ENCODE peak calls at places on chromosomes 11 and 22, in ten cellular contexts. One of them, this sample, is unnamed.

GRCh38 chr11:46865340-46865739 is 19.3 kb upstream of the CKAP5 start:
- DNase-seq in neuronal stem cell: no peak
- DNase-seq in psoas muscle: no peak
- DNase-seq in thoracic aorta: no peak
- DNase-seq in colonic mucosa: no peak
- DNase-seq in PC-3: no peak
- DNase-seq in neural progenitor cell: no peak
- DNase-seq in SJSA1: no peak
- DNase-seq in CD8-positive, alpha-beta T cell: no peak
- DNase-seq in aorta: no peak
- DNase-seq in this sample: no peak

GRCh38 chr11:2211113-2211971 is 39.7 kb upstream of the TH start:
- DNase-seq in neuronal stem cell: peak; percentile 51
- DNase-seq in thoracic aorta: no peak
- DNase-seq in psoas muscle: no peak
- DNase-seq in SJSA1: peak; percentile 44
- DNase-seq in aorta: peak; percentile 71
- DNase-seq in colonic mucosa: peak; percentile 78
- DNase-seq in CD8-positive, alpha-beta T cell: no peak
- DNase-seq in PC-3: no peak
- DNase-seq in neural progenitor cell: peak; percentile 91
- DNase-seq in this sample: peak; percentile 34

GRCh38 chr11:42543844-42544243 is 768.0 kb upstream of the API5 start:
- DNase-seq in neural progenitor cell: no peak
- DNase-seq in PC-3: no peak
- DNase-seq in colonic mucosa: no peak
- DNase-seq in SJSA1: no peak
- DNase-seq in thoracic aorta: no peak
- DNase-seq in CD8-positive, alpha-beta T cell: no peak
- DNase-seq in aorta: no peak
- DNase-seq in psoas muscle: no peak
- DNase-seq in neuronal stem cell: no peak
- DNase-seq in this sample: no peak

GRCh38 chr22:30267382-30268302 is 991 bp upstream of the OSM start:
- DNase-seq in thoracic aorta: no peak
- DNase-seq in PC-3: no peak
- DNase-seq in psoas muscle: no peak
- DNase-seq in aorta: no peak
- DNase-seq in neural progenitor cell: no peak
- DNase-seq in CD8-positive, alpha-beta T cell: no peak
- DNase-seq in neuronal stem cell: no peak
- DNase-seq in colonic mucosa: no peak
- DNase-seq in SJSA1: no peak
- DNase-seq in this sample: no peak

GRCh38 chr11:45651156-45651555 is 14.3 kb downstream of the CHST1 start:
- DNase-seq in neural progenitor cell: peak; percentile 0
- DNase-seq in colonic mucosa: no peak
- DNase-seq in CD8-positive, alpha-beta T cell: no peak
- DNase-seq in thoracic aorta: no peak
- DNase-seq in aorta: peak; percentile 44
- DNase-seq in neuronal stem cell: no peak
- DNase-seq in psoas muscle: no peak
- DNase-seq in SJSA1: peak; percentile 40
- DNase-seq in PC-3: no peak
- DNase-seq in this sample: peak; percentile 44

GRCh38 chr11:96215826-96216225 is 127.2 kb downstream of the MAML2 start:
- DNase-seq in neuronal stem cell: no peak
- DNase-seq in SJSA1: no peak
- DNase-seq in PC-3: no peak
- DNase-seq in aorta: no peak
- DNase-seq in colonic mucosa: no peak
- DNase-seq in neural progenitor cell: no peak
- DNase-seq in CD8-positive, alpha-beta T cell: no peak
- DNase-seq in psoas muscle: no peak
- DNase-seq in thoracic aorta: no peak
- DNase-seq in this sample: no peak

GRCh38 chr11:31160504-31161422 is 208.8 kb downstream of the DCDC1 start:
- DNase-seq in neural progenitor cell: peak; percentile 58
- DNase-seq in colonic mucosa: no peak
- DNase-seq in PC-3: peak; percentile 40
- DNase-seq in neuronal stem cell: peak; percentile 8
- DNase-seq in thoracic aorta: no peak
- DNase-seq in aorta: no peak
- DNase-seq in SJSA1: no peak
- DNase-seq in CD8-positive, alpha-beta T cell: no peak
- DNase-seq in psoas muscle: no peak
- DNase-seq in this sample: no peak

GRCh38 chr11:47111318-47111804 is 65.3 kb downstream of the ARFGAP2 start:
- DNase-seq in SJSA1: no peak
- DNase-seq in aorta: no peak
- DNase-seq in colonic mucosa: no peak
- DNase-seq in psoas muscle: no peak
- DNase-seq in neural progenitor cell: no peak
- DNase-seq in neuronal stem cell: no peak
- DNase-seq in PC-3: no peak
- DNase-seq in thoracic aorta: no peak
- DNase-seq in CD8-positive, alpha-beta T cell: no peak
- DNase-seq in this sample: no peak

GRCh38 chr11:48248902-48249301 is 4.0 kb downstream of the OR4X2 start:
- DNase-seq in PC-3: no peak
- DNase-seq in colonic mucosa: no peak
- DNase-seq in thoracic aorta: no peak
- DNase-seq in SJSA1: no peak
- DNase-seq in neural progenitor cell: no peak
- DNase-seq in neuronal stem cell: no peak
- DNase-seq in aorta: no peak
- DNase-seq in CD8-positive, alpha-beta T cell: no peak
- DNase-seq in psoas muscle: no peak
- DNase-seq in this sample: no peak

GRCh38 chr11:2464451-2465165 is 19.8 kb downstream of the KCNQ1 start:
- DNase-seq in colonic mucosa: peak; percentile 18
- DNase-seq in SJSA1: peak; percentile 42
- DNase-seq in psoas muscle: no peak
- DNase-seq in CD8-positive, alpha-beta T cell: no peak
- DNase-seq in aorta: no peak
- DNase-seq in neural progenitor cell: no peak
- DNase-seq in neuronal stem cell: no peak
- DNase-seq in PC-3: no peak
- DNase-seq in thoracic aorta: no peak
- DNase-seq in this sample: peak; percentile 42

GRCh38 chr11:59556115-59556882 is 45.0 kb downstream of the OR4D9 start:
- DNase-seq in neuronal stem cell: peak; percentile 74
- DNase-seq in neural progenitor cell: peak; percentile 76
- DNase-seq in psoas muscle: peak; percentile 59
- DNase-seq in thoracic aorta: no peak
- DNase-seq in aorta: peak; percentile 81
- DNase-seq in CD8-positive, alpha-beta T cell: peak; percentile 28
- DNase-seq in colonic mucosa: no peak
- DNase-seq in PC-3: peak; percentile 92
- DNase-seq in SJSA1: peak; percentile 92
- DNase-seq in this sample: peak; percentile 77

GRCh38 chr22:50082961-50083461 is 2.2 kb downstream of the MLC1 start:
- DNase-seq in colonic mucosa: no peak
- DNase-seq in CD8-positive, alpha-beta T cell: no peak
- DNase-seq in PC-3: no peak
- DNase-seq in psoas muscle: no peak
- DNase-seq in aorta: peak; percentile 73
- DNase-seq in SJSA1: no peak
- DNase-seq in neural progenitor cell: no peak
- DNase-seq in neuronal stem cell: no peak
- DNase-seq in thoracic aorta: no peak
- DNase-seq in this sample: no peak

GRCh38 chr22:39148024-39148726 is 4.3 kb downstream of the CBX7 start:
- DNase-seq in neural progenitor cell: no peak
- DNase-seq in SJSA1: no peak
- DNase-seq in CD8-positive, alpha-beta T cell: no peak
- DNase-seq in neuronal stem cell: no peak
- DNase-seq in aorta: peak; percentile 67
- DNase-seq in thoracic aorta: no peak
- DNase-seq in colonic mucosa: no peak
- DNase-seq in PC-3: no peak
- DNase-seq in psoas muscle: peak; percentile 8
- DNase-seq in this sample: no peak
- H3K4me1 ChIP-seq in neural progenitor cell: peaks cover 10% of the 10 kb centered on the region
- H3K4me1 ChIP-seq in SJSA1: peaks cover 43% of the 10 kb centered on the region
- H3K4me1 ChIP-seq in CD8-positive, alpha-beta T cell: peaks cover 63% of the 10 kb centered on the region
- H3K4me1 ChIP-seq in neuronal stem cell: peaks cover 12% of the 10 kb centered on the region
- H3K4me1 ChIP-seq in aorta: no peaks in the 10 kb centered on the region
- H3K4me1 ChIP-seq in thoracic aorta: peaks cover 74% of the 10 kb centered on the region
- H3K4me1 ChIP-seq in colonic mucosa: peaks cover 5% of the 10 kb centered on the region
- H3K4me1 ChIP-seq in PC-3: peaks cover 12% of the 10 kb centered on the region
- H3K4me1 ChIP-seq in psoas muscle: peaks cover 61% of the 10 kb centered on the region
- H3K4me1 ChIP-seq in this sample: no peaks in the 10 kb centered on the region

DNA sequence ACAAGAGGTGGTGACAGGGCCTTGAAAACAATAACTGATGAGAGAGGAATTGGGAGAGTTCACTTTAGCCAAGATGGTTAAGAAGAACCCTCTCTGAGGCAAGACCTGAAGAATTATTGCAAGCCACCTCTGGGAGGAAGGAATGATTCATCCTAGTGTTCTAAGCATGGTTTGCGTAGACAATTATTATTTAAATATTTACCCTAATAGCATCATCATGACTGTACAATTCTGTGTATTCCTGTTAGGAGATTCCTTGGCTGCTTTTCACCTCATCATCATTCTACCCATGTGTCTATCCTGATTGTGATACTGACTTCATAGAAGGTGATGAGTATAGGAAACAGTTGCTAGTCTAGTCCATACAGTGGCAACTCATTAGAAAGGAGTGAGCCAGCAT is 264.4 kb downstream of the DDX10 start:
- DNase-seq in neural progenitor cell: no peak
- DNase-seq in thoracic aorta: no peak
- DNase-seq in neuronal stem cell: no peak
- DNase-seq in colonic mucosa: no peak
- DNase-seq in aorta: no peak
- DNase-seq in CD8-positive, alpha-beta T cell: no peak
- DNase-seq in psoas muscle: no peak
- DNase-seq in PC-3: peak; percentile 97
- DNase-seq in SJSA1: peak; percentile 46
- DNase-seq in this sample: no peak
- H3K27ac ChIP-seq in neural progenitor cell: no peak overlapping the region
- H3K27ac ChIP-seq in thoracic aorta: no peak overlapping the region
- H3K27ac ChIP-seq in neuronal stem cell: no peak overlapping the region
- H3K27ac ChIP-seq in colonic mucosa: no peak overlapping the region
- H3K27ac ChIP-seq in aorta: no peak overlapping the region
- H3K27ac ChIP-seq in CD8-positive, alpha-beta T cell: no peak overlapping the region
- H3K27ac ChIP-seq in psoas muscle: no peak overlapping the region
- H3K27ac ChIP-seq in PC-3: peak overlapping the region; percentile 93
- H3K27ac ChIP-seq in SJSA1: peak overlapping the region; percentile 86
- H3K27ac ChIP-seq in this sample: no peak overlapping the region

DNA sequence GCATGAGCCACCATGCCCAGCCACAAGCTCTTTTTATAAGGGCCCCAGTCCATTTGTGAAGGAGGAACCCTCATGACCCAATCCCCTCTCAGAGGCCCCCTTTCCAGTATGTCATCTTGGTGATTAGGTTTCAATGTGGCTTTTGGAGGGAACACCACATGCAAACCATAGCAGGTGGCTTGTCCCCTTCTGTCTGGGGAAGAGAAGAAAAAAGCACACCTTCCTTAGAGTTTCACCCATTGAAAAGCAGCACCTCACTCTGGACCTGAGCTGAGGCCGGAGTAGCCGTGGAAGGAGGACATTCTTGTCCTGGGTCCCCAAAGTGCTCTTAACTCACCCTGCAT is 25.4 kb downstream of the NEAT1 start:
- DNase-seq in aorta: no peak
- DNase-seq in SJSA1: no peak
- DNase-seq in neural progenitor cell: no peak
- DNase-seq in PC-3: no peak
- DNase-seq in thoracic aorta: no peak
- DNase-seq in psoas muscle: no peak
- DNase-seq in CD8-positive, alpha-beta T cell: no peak
- DNase-seq in colonic mucosa: no peak
- DNase-seq in neuronal stem cell: no peak
- DNase-seq in this sample: no peak
- H3K4me1 ChIP-seq in aorta: no peaks in the 10 kb centered on the region
- H3K4me1 ChIP-seq in SJSA1: peaks cover 23% of the 10 kb centered on the region
- H3K4me1 ChIP-seq in neural progenitor cell: no peaks in the 10 kb centered on the region
- H3K4me1 ChIP-seq in PC-3: peaks cover 4% of the 10 kb centered on the region
- H3K4me1 ChIP-seq in thoracic aorta: peaks cover 30% of the 10 kb centered on the region
- H3K4me1 ChIP-seq in psoas muscle: no peaks in the 10 kb centered on the region
- H3K4me1 ChIP-seq in CD8-positive, alpha-beta T cell: no peaks in the 10 kb centered on the region
- H3K4me1 ChIP-seq in colonic mucosa: no peaks in the 10 kb centered on the region
- H3K4me1 ChIP-seq in neuronal stem cell: peaks cover 2% of the 10 kb centered on the region
- H3K4me1 ChIP-seq in this sample: peaks cover 29% of the 10 kb centered on the region

GRCh38 chr11:78796956-78797355 is 222.3 kb upstream of the NARS2 start:
- DNase-seq in CD8-positive, alpha-beta T cell: no peak
- DNase-seq in PC-3: peak; percentile 99
- DNase-seq in thoracic aorta: no peak
- DNase-seq in neural progenitor cell: no peak
- DNase-seq in aorta: no peak
- DNase-seq in psoas muscle: no peak
- DNase-seq in neuronal stem cell: no peak
- DNase-seq in SJSA1: no peak
- DNase-seq in colonic mucosa: no peak
- DNase-seq in this sample: no peak

GRCh38 chr11:78791964-78792363 is 217.3 kb upstream of the NARS2 start:
- DNase-seq in PC-3: no peak
- DNase-seq in psoas muscle: no peak
- DNase-seq in CD8-positive, alpha-beta T cell: no peak
- DNase-seq in colonic mucosa: no peak
- DNase-seq in SJSA1: no peak
- DNase-seq in thoracic aorta: no peak
- DNase-seq in aorta: no peak
- DNase-seq in neural progenitor cell: no peak
- DNase-seq in neuronal stem cell: no peak
- DNase-seq in this sample: no peak

GRCh38 chr11:78798567-78799170 is 224.0 kb upstream of the NARS2 start:
- DNase-seq in neuronal stem cell: peak; percentile 54
- DNase-seq in colonic mucosa: peak; percentile 78
- DNase-seq in aorta: peak; percentile 90
- DNase-seq in SJSA1: peak; percentile 50
- DNase-seq in CD8-positive, alpha-beta T cell: no peak
- DNase-seq in PC-3: peak; percentile 85
- DNase-seq in thoracic aorta: peak; percentile 19
- DNase-seq in neural progenitor cell: peak; percentile 79
- DNase-seq in psoas muscle: peak; percentile 74
- DNase-seq in this sample: peak; percentile 83

GRCh38 chr11:78797559-78797958 is 222.9 kb upstream of the NARS2 start:
- DNase-seq in psoas muscle: no peak
- DNase-seq in thoracic aorta: no peak
- DNase-seq in colonic mucosa: no peak
- DNase-seq in CD8-positive, alpha-beta T cell: no peak
- DNase-seq in SJSA1: no peak
- DNase-seq in PC-3: no peak
- DNase-seq in neural progenitor cell: no peak
- DNase-seq in aorta: no peak
- DNase-seq in neuronal stem cell: no peak
- DNase-seq in this sample: no peak

DNA sequence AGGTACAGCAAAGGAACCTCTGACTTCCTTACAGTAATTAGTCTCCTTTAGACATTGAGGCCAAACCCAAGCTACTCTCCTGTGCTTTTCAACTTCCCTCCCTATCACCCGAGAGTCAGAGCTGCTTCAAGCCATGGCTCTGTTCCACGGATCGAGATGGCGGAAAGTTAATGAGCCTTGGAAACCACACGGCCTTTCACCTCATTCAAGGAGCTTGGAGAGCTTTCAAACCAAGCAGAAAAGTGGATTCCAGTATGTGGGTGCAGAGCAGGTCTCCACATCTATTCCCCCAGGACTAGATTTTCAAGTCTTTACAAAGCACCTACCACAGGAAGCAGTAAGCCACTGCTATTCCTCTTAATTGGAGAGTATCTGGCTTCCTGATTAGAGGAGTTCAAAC is 221.2 kb upstream of the NARS2 start:
- DNase-seq in CD8-positive, alpha-beta T cell: no peak
- DNase-seq in psoas muscle: no peak
- DNase-seq in thoracic aorta: no peak
- DNase-seq in colonic mucosa: no peak
- DNase-seq in neuronal stem cell: no peak
- DNase-seq in SJSA1: no peak
- DNase-seq in aorta: no peak
- DNase-seq in PC-3: peak; percentile 80
- DNase-seq in neural progenitor cell: no peak
- DNase-seq in this sample: no peak
- H3K27ac ChIP-seq in CD8-positive, alpha-beta T cell: no peak overlapping the region
- H3K27ac ChIP-seq in psoas muscle: no peak overlapping the region
- H3K27ac ChIP-seq in thoracic aorta: no peak overlapping the region
- H3K27ac ChIP-seq in colonic mucosa: no peak overlapping the region
- H3K27ac ChIP-seq in neuronal stem cell: no peak overlapping the region
- H3K27ac ChIP-seq in SJSA1: no peak overlapping the region
- H3K27ac ChIP-seq in aorta: no peak overlapping the region
- H3K27ac ChIP-seq in PC-3: peak overlapping the region; percentile 96
- H3K27ac ChIP-seq in neural progenitor cell: no peak overlapping the region
- H3K27ac ChIP-seq in this sample: no peak overlapping the region

This sample was measured in right atrium auricular region.